ENCODE peak calls at places on chromosome 21, in six cellular contexts. G, A, P, N, M and E are unnamed samples.
A peak's percentile ranks its signal among the peaks of the same experiment; 100 is the strongest.

GRCh38 chr21:31471865-31472264 is 127.8 kb upstream of the TIAM1 start:
- ATAC-seq in G (no peak), A (no peak), P (no peak), N (no peak), M (no peak), E (no peak)

GRCh38 chr21:34808569-34809204 is 139.9 kb downstream of the CLIC6 start:
- ATAC-seq in G (no peak), A (no peak), P (no peak), N (peak; percentile 15), M (peak; percentile 43), E (no peak)

GRCh38 chr21:29376556-29376955 is 77.8 kb downstream of the BACH1 start:
- ATAC-seq in G (peak; percentile 47), A (peak; percentile 56), P (peak; percentile 80), N (peak; percentile 42), M (peak; percentile 38), E (peak; percentile 78)

GRCh38 chr21:25024639-25025038 is 582.6 kb downstream of the MRPL39 start:
- ATAC-seq in G (no peak), A (no peak), P (no peak), N (no peak), M (no peak), E (no peak)

GRCh38 chr21:42460391-42461184 is 35.4 kb downstream of the RSPH1 start:
- ATAC-seq in G (no peak), A (no peak), P (peak; percentile 69), N (no peak), M (no peak), E (peak; percentile 83)

GRCh38 chr21:32993894-32994293 is 31.8 kb upstream of the OLIG2 start:
- ATAC-seq in G (no peak), A (no peak), P (no peak), N (no peak), M (no peak), E (no peak)

GRCh38 chr21:33088384-33088783 is 18.4 kb downstream of the OLIG1 start:
- ATAC-seq in G (no peak), A (no peak), P (no peak), N (no peak), M (no peak), E (no peak)

GRCh38 chr21:40208206-40208950 is 341.1 kb downstream of the PCP4 start:
- ATAC-seq in G (no peak), A (no peak), P (no peak), N (no peak), M (no peak), E (no peak)

GRCh38 chr21:42002421-42002958 is 7.7 kb downstream of the ZBTB21 start:
- ATAC-seq in G (no peak), A (no peak), P (peak; percentile 72), N (no peak), M (no peak), E (peak; percentile 97)

GRCh38 chr21:29379517-29380054 is 80.9 kb downstream of the BACH1 start:
- ATAC-seq in G (no peak), A (no peak), P (no peak), N (no peak), M (no peak), E (no peak)

GRCh38 chr21:41775152-41775472 is 8.3 kb upstream of the RIPK4 start:
- ATAC-seq in G (no peak), A (no peak), P (no peak), N (no peak), M (no peak), E (no peak)

GRCh38 chr21:44752701-44753235 is 41.4 kb upstream of the TSPEAR start:
- ATAC-seq in G (no peak), A (no peak), P (no peak), N (no peak), M (no peak), E (no peak)

GRCh38 chr21:45304945-45305344 is 17.2 kb upstream of the POFUT2 start:
- ATAC-seq in G (no peak), A (no peak), P (peak; percentile 40), N (no peak), M (no peak), E (no peak)

GRCh38 chr21:36709030-36709867 is 10.3 kb downstream of the SIM2 start:
- ATAC-seq in G (no peak), A (no peak), P (no peak), N (no peak), M (no peak), E (peak; percentile 36)

GRCh38 chr21:44881586-44881939 is 8.1 kb upstream of the PTTG1IP start:
- ATAC-seq in G (no peak), A (no peak), P (no peak), N (no peak), M (no peak), E (peak; percentile 3)

GRCh38 chr21:38838598-38839369 is 33.1 kb downstream of the ETS2 start:
- ATAC-seq in G (no peak), A (no peak), P (no peak), N (no peak), M (no peak), E (no peak)

GRCh38 chr21:44486302-44486701 is 31.0 kb downstream of the LRRC3 start:
- ATAC-seq in G (no peak), A (no peak), P (no peak), N (peak; percentile 65), M (no peak), E (no peak)

GRCh38 chr21:38796426-38796825 is 9.3 kb upstream of the ETS2 start:
- ATAC-seq in G (no peak), A (no peak), P (no peak), N (no peak), M (no peak), E (no peak)

GRCh38 chr21:45183852-45184251 is 103.8 kb downstream of the POFUT2 start:
- ATAC-seq in G (no peak), A (no peak), P (no peak), N (no peak), M (no peak), E (no peak)

GRCh38 chr21:42366292-42367010 is at the start of gene TFF1:
- ATAC-seq in G (no peak), A (no peak), P (no peak), N (peak; percentile 79), M (no peak), E (no peak)

GRCh38 chr21:38619865-38620513 is 121.7 kb upstream of the ERG start:
- ATAC-seq in G (peak; percentile 92), A (peak; percentile 94), P (no peak), N (peak; percentile 80), M (peak; percentile 86), E (no peak)

GRCh38 chr21:42308914-42309752 is 6.1 kb downstream of the TFF3 start:
- ATAC-seq in G (no peak), A (no peak), P (no peak), N (no peak), M (no peak), E (no peak)

GRCh38 chr21:33496345-33496744 is 4.8 kb upstream of the DNAJC28 start:
- ATAC-seq in G (no peak), A (no peak), P (no peak), N (no peak), M (no peak), E (no peak)

GRCh38 chr21:37071561-37072238 is 1.2 kb downstream of the PIGP start:
- ATAC-seq in G (peak; percentile 10), A (peak; percentile 7), P (no peak), N (peak; percentile 36), M (peak; percentile 61), E (no peak)

GRCh38 chr21:27320868-27321267 is 354.0 kb upstream of the ADAMTS5 start:
- ATAC-seq in G (no peak), A (no peak), P (no peak), N (no peak), M (no peak), E (no peak)

GRCh38 chr21:42565886-42566523 is 52.4 kb downstream of the SLC37A1 start:
- ATAC-seq in G (no peak), A (no peak), P (no peak), N (peak; percentile 21), M (no peak), E (no peak)

GRCh38 chr21:46393451-46393940 is 65.2 kb upstream of the DIP2A start:
- ATAC-seq in G (peak; percentile 31), A (peak; percentile 14), P (no peak), N (no peak), M (peak; percentile 3), E (no peak)

GRCh38 chr21:38300180-38300579 is 43.4 kb downstream of the KCNJ15 start:
- ATAC-seq in G (no peak), A (no peak), P (peak; percentile 18), N (no peak), M (no peak), E (no peak)

GRCh38 chr21:31668651-31669491 is 9.4 kb downstream of the SOD1 start:
- ATAC-seq in G (no peak), A (no peak), P (no peak), N (no peak), M (no peak), E (no peak)

GRCh38 chr21:42670884-42671283 is 17.5 kb downstream of the PDE9A start:
- ATAC-seq in G (no peak), A (no peak), P (peak; percentile 32), N (no peak), M (no peak), E (no peak)

GRCh38 chr21:15285567-15285966 is 220.8 kb upstream of the NRIP1 start:
- ATAC-seq in G (no peak), A (no peak), P (no peak), N (no peak), M (no peak), E (no peak)

GRCh38 chr21:27505516-27505915 is 538.6 kb upstream of the ADAMTS5 start:
- ATAC-seq in G (no peak), A (no peak), P (no peak), N (peak; percentile 25), M (no peak), E (no peak)

GRCh38 chr21:29187939-29188338 is 57.5 kb downstream of the MAP3K7CL start:
- ATAC-seq in G (peak; percentile 60), A (no peak), P (no peak), N (peak; percentile 47), M (peak; percentile 73), E (no peak)

GRCh38 chr21:45319461-45320211 is 31.9 kb upstream of the POFUT2 start:
- ATAC-seq in G (peak; percentile 75), A (peak; percentile 62), P (no peak), N (peak; percentile 56), M (no peak), E (no peak)

GRCh38 chr21:45366931-45367401 is 38.0 kb upstream of the COL18A1 start:
- ATAC-seq in G (peak; percentile 38), A (no peak), P (no peak), N (peak; percentile 27), M (peak; percentile 62), E (no peak)

GRCh38 chr21:44789880-44790279 is 11.7 kb downstream of the UBE2G2 start:
- ATAC-seq in G (no peak), A (no peak), P (no peak), N (no peak), M (no peak), E (no peak)

GRCh38 chr21:38228115-38228514 is 28.7 kb upstream of the KCNJ15 start:
- ATAC-seq in G (no peak), A (no peak), P (no peak), N (peak; percentile 85), M (no peak), E (no peak)

GRCh38 chr21:29025328-29025713 is 853 bp downstream of the USP16 start:
- ATAC-seq in G (no peak), A (no peak), P (no peak), N (peak; percentile 5), M (no peak), E (no peak)

GRCh38 chr21:34279285-34279684 is 84.5 kb upstream of the KCNE2 start:
- ATAC-seq in G (no peak), A (no peak), P (no peak), N (no peak), M (no peak), E (no peak)

GRCh38 chr21:34965200-34966174 is 83.6 kb downstream of the RUNX1 start:
- ATAC-seq in G (no peak), A (no peak), P (no peak), N (no peak), M (no peak), E (no peak)